ENCODE peak calls at places on chromosome 15, in five cellular contexts. One of them, this sample, is unnamed.

GRCh38 chr15:77457619-77458265 is 37.1 kb downstream of the HMG20A start:
- DNase-seq in A549: no peak
- DNase-seq in cardiac muscle cell: peak
- DNase-seq in PC-3: peak
- DNase-seq in psoas muscle: no peak
- DNase-seq in this sample: no peak

GRCh38 chr15:89171136-89172072 is 50.0 kb downstream of the RLBP1 start:
- DNase-seq in A549: peak
- DNase-seq in cardiac muscle cell: peak
- DNase-seq in PC-3: peak
- DNase-seq in psoas muscle: no peak
- DNase-seq in this sample: peak

GRCh38 chr15:80512729-80513670 is 108.8 kb downstream of the ARNT2 start:
- DNase-seq in A549: peak
- DNase-seq in cardiac muscle cell: peak
- DNase-seq in PC-3: peak
- DNase-seq in psoas muscle: no peak
- DNase-seq in this sample: no peak

GRCh38 chr15:40763801-40764765 is at the start of gene GCHFR:
- DNase-seq in A549: peak
- DNase-seq in cardiac muscle cell: peak
- DNase-seq in PC-3: peak
- DNase-seq in psoas muscle: peak
- DNase-seq in this sample: no peak

GRCh38 chr15:50227076-50227475 is 38.5 kb downstream of the HDC start:
- DNase-seq in A549: peak
- DNase-seq in cardiac muscle cell: peak
- DNase-seq in PC-3: peak
- DNase-seq in psoas muscle: no peak
- DNase-seq in this sample: no peak

GRCh38 chr15:80668546-80669236 is 26.4 kb upstream of the ABHD17C start:
- DNase-seq in A549: no peak
- DNase-seq in cardiac muscle cell: no peak
- DNase-seq in PC-3: no peak
- DNase-seq in psoas muscle: no peak
- DNase-seq in this sample: no peak

GRCh38 chr15:61888074-61888780 is 172.0 kb downstream of the VPS13C start:
- DNase-seq in A549: no peak
- DNase-seq in cardiac muscle cell: peak
- DNase-seq in PC-3: peak
- DNase-seq in psoas muscle: no peak
- DNase-seq in this sample: no peak

GRCh38 chr15:37877851-37878577 is 56.4 kb upstream of the TMCO5A start:
- DNase-seq in A549: no peak
- DNase-seq in cardiac muscle cell: peak
- DNase-seq in PC-3: peak
- DNase-seq in psoas muscle: no peak
- DNase-seq in this sample: no peak

GRCh38 chr15:39447431-39447830 is 133.4 kb upstream of the THBS1 start:
- DNase-seq in A549: no peak
- DNase-seq in cardiac muscle cell: no peak
- DNase-seq in PC-3: no peak
- DNase-seq in psoas muscle: no peak
- DNase-seq in this sample: no peak

GRCh38 chr15:66940368-66940767 is 125.0 kb upstream of the SMAD3 start:
- DNase-seq in A549: no peak
- DNase-seq in cardiac muscle cell: no peak
- DNase-seq in PC-3: peak
- DNase-seq in psoas muscle: no peak
- DNase-seq in this sample: no peak

GRCh38 chr15:24819680-24820079 is 135.1 kb upstream of the SNRPN start:
- DNase-seq in A549: no peak
- DNase-seq in cardiac muscle cell: no peak
- DNase-seq in PC-3: no peak
- DNase-seq in psoas muscle: no peak
- DNase-seq in this sample: no peak

GRCh38 chr15:98123834-98124233 is 163.3 kb downstream of the ARRDC4 start:
- DNase-seq in A549: no peak
- DNase-seq in cardiac muscle cell: no peak
- DNase-seq in PC-3: no peak
- DNase-seq in psoas muscle: no peak
- DNase-seq in this sample: no peak

GRCh38 chr15:49178477-49178876 is 8.4 kb downstream of the GALK2 start:
- DNase-seq in A549: no peak
- DNase-seq in cardiac muscle cell: no peak
- DNase-seq in PC-3: no peak
- DNase-seq in psoas muscle: no peak
- DNase-seq in this sample: no peak

GRCh38 chr15:39935241-39935640 is 1.3 kb downstream of the EIF2AK4 start:
- DNase-seq in A549: no peak
- DNase-seq in cardiac muscle cell: no peak
- DNase-seq in PC-3: no peak
- DNase-seq in psoas muscle: no peak
- DNase-seq in this sample: no peak

GRCh38 chr15:51161491-51162260 is 67.0 kb upstream of the TNFAIP8L3 start:
- DNase-seq in A549: no peak
- DNase-seq in cardiac muscle cell: no peak
- DNase-seq in PC-3: no peak
- DNase-seq in psoas muscle: no peak
- DNase-seq in this sample: no peak

GRCh38 chr15:71708741-71709140 is 101.6 kb upstream of the NR2E3 start:
- DNase-seq in A549: no peak
- DNase-seq in cardiac muscle cell: peak
- DNase-seq in PC-3: no peak
- DNase-seq in psoas muscle: no peak
- DNase-seq in this sample: no peak

GRCh38 chr15:91549581-91549980 is 303.9 kb upstream of the SLCO3A1 start:
- DNase-seq in A549: no peak
- DNase-seq in cardiac muscle cell: no peak
- DNase-seq in PC-3: no peak
- DNase-seq in psoas muscle: no peak
- DNase-seq in this sample: no peak

GRCh38 chr15:45543051-45543450 is 20.5 kb upstream of the SLC30A4 start:
- DNase-seq in A549: no peak
- DNase-seq in cardiac muscle cell: no peak
- DNase-seq in PC-3: no peak
- DNase-seq in psoas muscle: no peak
- DNase-seq in this sample: no peak

GRCh38 chr15:26294062-26294689 is 431.0 kb upstream of the ATP10A start:
- DNase-seq in A549: no peak
- DNase-seq in cardiac muscle cell: no peak
- DNase-seq in PC-3: no peak
- DNase-seq in psoas muscle: no peak
- DNase-seq in this sample: no peak

GRCh38 chr15:40435331-40436089 is 5.2 kb upstream of the BAHD1 start:
- DNase-seq in A549: no peak
- DNase-seq in cardiac muscle cell: no peak
- DNase-seq in PC-3: no peak
- DNase-seq in psoas muscle: no peak
- DNase-seq in this sample: no peak

GRCh38 chr15:90902996-90903732 is at the start of gene MAN2A2:
- DNase-seq in A549: peak
- DNase-seq in cardiac muscle cell: peak
- DNase-seq in PC-3: peak
- DNase-seq in psoas muscle: peak
- DNase-seq in this sample: no peak

GRCh38 chr15:60004846-60005351 is 788 bp downstream of the FOXB1 start:
- DNase-seq in A549: peak
- DNase-seq in cardiac muscle cell: peak
- DNase-seq in PC-3: no peak
- DNase-seq in psoas muscle: no peak
- DNase-seq in this sample: no peak

GRCh38 chr15:96345560-96346389 is 15.3 kb downstream of the NR2F2 start:
- DNase-seq in A549: peak
- DNase-seq in cardiac muscle cell: peak
- DNase-seq in PC-3: peak
- DNase-seq in psoas muscle: peak
- DNase-seq in this sample: no peak

GRCh38 chr15:75210867-75211266 is 9.2 kb downstream of the C15orf39 start:
- DNase-seq in A549: no peak
- DNase-seq in cardiac muscle cell: no peak
- DNase-seq in PC-3: no peak
- DNase-seq in psoas muscle: no peak
- DNase-seq in this sample: no peak
- H3K4me3 ChIP-seq in A549: no peak
- H3K4me3 ChIP-seq in cardiac muscle cell: no peak
- H3K4me3 ChIP-seq in PC-3: no peak
- H3K4me3 ChIP-seq in psoas muscle: no peak
- H3K4me3 ChIP-seq in this sample: no peak

GRCh38 chr15:100334905-100335304 is 6.9 kb downstream of the ADAMTS17 start:
- DNase-seq in A549: no peak
- DNase-seq in cardiac muscle cell: no peak
- DNase-seq in PC-3: no peak
- DNase-seq in psoas muscle: no peak
- DNase-seq in this sample: no peak

GRCh38 chr15:100334015-100334414 is 7.8 kb downstream of the ADAMTS17 start:
- DNase-seq in A549: no peak
- DNase-seq in cardiac muscle cell: no peak
- DNase-seq in PC-3: no peak
- DNase-seq in psoas muscle: no peak
- DNase-seq in this sample: no peak

GRCh38 chr15:100336061-100336460 is 5.7 kb downstream of the ADAMTS17 start:
- DNase-seq in A549: no peak
- DNase-seq in cardiac muscle cell: peak
- DNase-seq in PC-3: no peak
- DNase-seq in psoas muscle: no peak
- DNase-seq in this sample: no peak

GRCh38 chr15:100334456-100334855 is 7.3 kb downstream of the ADAMTS17 start:
- DNase-seq in A549: no peak
- DNase-seq in cardiac muscle cell: no peak
- DNase-seq in PC-3: no peak
- DNase-seq in psoas muscle: no peak
- DNase-seq in this sample: no peak

DNA sequence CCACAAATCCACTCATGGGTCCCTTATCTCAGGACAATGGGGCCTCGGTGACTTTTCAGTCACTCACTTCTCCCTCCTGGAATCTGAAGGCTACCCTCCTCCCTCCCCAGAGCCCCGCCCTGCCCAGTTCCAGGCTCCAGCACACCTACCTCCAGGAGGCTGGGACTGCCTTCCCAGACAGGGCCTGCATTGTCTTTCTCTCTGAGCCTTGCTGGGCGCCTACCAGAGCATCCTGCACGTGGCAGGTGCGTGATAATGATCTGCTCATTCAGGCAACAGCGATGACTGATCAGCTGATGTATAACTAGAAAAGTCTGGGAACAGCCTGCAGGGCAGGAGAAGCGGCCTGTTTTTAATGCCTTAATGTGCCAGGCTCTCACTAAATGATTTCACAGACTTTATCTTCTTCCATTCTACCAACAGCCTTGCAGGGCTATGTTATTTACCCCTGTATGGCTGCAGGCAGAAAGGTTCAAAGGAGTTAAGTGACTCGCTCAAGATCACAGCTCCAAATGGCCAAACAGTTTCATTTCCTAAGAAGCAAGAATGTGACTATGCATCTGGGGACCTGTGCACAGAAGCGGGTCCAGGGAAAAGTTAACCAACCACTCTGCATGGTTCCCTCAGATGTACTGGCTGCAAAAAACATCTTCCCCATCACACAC is 6.3 kb downstream of the ADAMTS17 start:
- DNase-seq in A549: no peak
- DNase-seq in cardiac muscle cell: no peak
- DNase-seq in PC-3: peak
- DNase-seq in psoas muscle: no peak
- DNase-seq in this sample: no peak
- H3K4me3 ChIP-seq in A549: no peak
- H3K4me3 ChIP-seq in cardiac muscle cell: no peak
- H3K4me3 ChIP-seq in PC-3: no peak
- H3K4me3 ChIP-seq in psoas muscle: no peak
- H3K4me3 ChIP-seq in this sample: no peak

DNA sequence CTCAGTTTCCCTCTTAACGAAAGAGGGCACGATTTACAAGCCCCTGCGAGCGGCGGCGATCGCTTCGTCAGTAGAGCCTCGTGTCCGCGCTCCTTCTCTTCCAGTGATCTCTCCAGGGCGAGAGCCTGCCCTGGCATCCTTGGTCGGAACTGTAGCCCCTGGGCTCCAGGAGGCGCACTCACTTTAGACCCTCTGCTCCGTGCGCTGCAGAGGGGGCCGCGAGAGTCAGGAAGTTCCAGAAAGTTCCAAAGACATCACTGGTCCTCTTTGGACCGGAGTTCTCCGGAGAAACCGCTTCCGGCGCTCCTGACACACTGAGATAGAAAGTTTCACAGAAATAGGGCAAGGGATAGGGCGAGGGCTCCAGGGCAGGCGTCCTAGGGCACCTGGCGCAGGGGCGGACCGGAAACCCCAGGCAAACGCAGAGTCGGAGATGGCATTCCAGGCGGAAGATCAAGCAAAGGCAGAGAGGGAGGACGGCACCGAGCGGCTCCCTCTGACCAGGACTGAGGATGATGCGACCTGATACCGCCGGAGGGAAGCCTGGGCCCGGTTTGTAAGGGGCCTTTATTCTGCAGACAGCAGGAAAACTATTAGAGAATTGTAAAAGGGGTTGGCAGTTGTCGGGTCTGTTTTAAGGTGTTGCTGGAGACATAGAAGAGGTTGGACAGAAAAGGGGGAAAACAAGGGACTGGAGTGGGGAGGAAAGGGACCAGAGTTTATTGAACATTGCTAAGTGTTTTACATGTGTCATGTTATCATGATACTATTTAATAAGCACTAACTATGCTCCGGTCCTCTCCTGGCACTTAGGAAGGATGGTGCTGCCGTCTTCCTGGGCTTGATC is 1.3 kb upstream of the CPEB1 start:
- DNase-seq in A549: no peak
- DNase-seq in cardiac muscle cell: peak
- DNase-seq in PC-3: no peak
- DNase-seq in psoas muscle: peak
- DNase-seq in this sample: no peak
- H3K4me3 ChIP-seq in A549: peak
- H3K4me3 ChIP-seq in cardiac muscle cell: peak
- H3K4me3 ChIP-seq in PC-3: no peak
- H3K4me3 ChIP-seq in psoas muscle: peak
- H3K4me3 ChIP-seq in this sample: peak

DNA sequence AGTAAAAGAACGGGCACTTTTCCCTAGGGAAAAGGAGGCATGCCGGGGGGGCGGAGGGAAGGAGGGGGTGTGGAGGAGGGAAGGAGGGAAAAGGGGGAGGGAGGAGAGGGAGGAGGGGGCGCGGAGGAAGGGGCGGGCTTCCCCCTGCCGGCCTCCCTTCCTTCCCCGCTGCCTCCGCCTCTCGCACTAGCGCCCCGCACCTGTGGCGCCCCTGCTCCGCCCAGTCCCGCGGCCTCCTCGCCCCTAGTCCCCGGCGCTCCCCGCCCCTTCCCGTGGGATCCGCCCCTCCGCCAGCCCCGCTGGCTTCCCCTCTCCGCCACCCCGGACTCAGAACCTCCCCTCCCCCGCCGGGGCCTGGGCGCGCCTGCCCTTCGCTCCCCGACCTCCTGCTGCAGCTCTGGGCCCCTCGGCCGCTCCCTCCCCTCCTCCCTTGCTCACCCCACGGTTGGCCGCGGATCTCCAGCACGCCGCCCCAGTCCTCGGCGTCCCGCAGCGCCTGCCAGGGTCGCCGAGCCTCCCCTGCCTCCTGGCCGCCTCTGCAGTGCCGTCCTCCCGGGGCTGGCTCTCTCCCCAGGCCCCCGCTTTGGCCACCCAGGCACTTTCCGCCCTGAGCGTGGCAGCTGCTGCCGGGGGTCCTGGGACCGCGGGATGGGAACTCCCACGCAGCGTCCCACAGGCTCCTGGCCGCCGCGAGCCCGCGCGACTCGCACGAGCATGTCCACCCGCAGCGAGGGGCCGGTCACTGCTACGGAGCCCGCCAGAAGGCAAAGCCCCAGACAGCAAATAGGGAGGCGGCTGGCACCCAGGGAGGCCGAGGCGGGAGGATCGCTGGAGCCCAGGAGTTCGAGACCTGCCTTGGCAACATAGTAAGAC is 147.4 kb downstream of the TJP1 start:
- DNase-seq in A549: peak
- DNase-seq in cardiac muscle cell: peak
- DNase-seq in PC-3: peak
- DNase-seq in psoas muscle: no peak
- DNase-seq in this sample: no peak
- H3K4me3 ChIP-seq in A549: peak
- H3K4me3 ChIP-seq in cardiac muscle cell: peak
- H3K4me3 ChIP-seq in PC-3: peak
- H3K4me3 ChIP-seq in psoas muscle: peak
- H3K4me3 ChIP-seq in this sample: peak

This sample was measured in Panc1.